ENCODE peak calls at places on chromosomes 13 and 19, in five cellular contexts. D, P, A, H and K are unnamed samples.

GRCh38 chr19:33403221-33403972 is 29.9 kb downstream of the CEBPG start:
- DNase-seq in D (no peak), P (no peak), A (no peak), H (peak), K (peak)

GRCh38 chr13:55440465-55441085 is 1700.1 kb upstream of the PRR20A start:
- DNase-seq in D (no peak), P (no peak), A (no peak), H (no peak), K (no peak)

GRCh38 chr13:54574791-54575190 is 1546.2 kb downstream of the OLFM4 start:
- DNase-seq in D (no peak), P (no peak), A (no peak), H (no peak), K (no peak)

GRCh38 chr13:45416521-45417125 is 1.6 kb downstream of the SLC25A30 start:
- DNase-seq in D (no peak), P (no peak), A (no peak), H (no peak), K (no peak)

GRCh38 chr19:47390533-47391488 is 28.5 kb downstream of the MEIS3 start:
- DNase-seq in D (no peak), P (no peak), A (no peak), H (no peak), K (no peak)

GRCh38 chr19:38373907-38374331 is 452 bp upstream of the PSMD8 start:
- DNase-seq in D (no peak), P (no peak), A (no peak), H (no peak), K (no peak)

GRCh38 chr13:106348032-106348431 is 187.4 kb downstream of the EFNB2 start:
- DNase-seq in D (no peak), P (peak), A (no peak), H (no peak), K (peak)

GRCh38 chr13:46743191-46743590 is 53.8 kb downstream of the ESD start:
- DNase-seq in D (no peak), P (no peak), A (no peak), H (no peak), K (peak)

GRCh38 chr13:102039264-102039663 is 362.6 kb downstream of the FGF14 start:
- DNase-seq in D (no peak), P (no peak), A (no peak), H (no peak), K (no peak)

GRCh38 chr13:75938811-75939525 is 302.8 kb downstream of the LMO7 start:
- DNase-seq in D (no peak), P (peak), A (no peak), H (no peak), K (peak)

GRCh38 chr13:110319774-110320509 is 12.9 kb downstream of the COL4A2 start:
- DNase-seq in D (no peak), P (peak), A (no peak), H (peak), K (peak)

GRCh38 chr13:59680429-59681024 is 483.2 kb downstream of the DIAPH3 start:
- DNase-seq in D (no peak), P (peak), A (no peak), H (no peak), K (peak)

GRCh38 chr19:6664916-6665315 is 5.0 kb downstream of the TNFSF14 start:
- DNase-seq in D (no peak), P (no peak), A (no peak), H (no peak), K (no peak)

GRCh38 chr19:6668696-6669095 is 1.3 kb downstream of the TNFSF14 start:
- DNase-seq in D (no peak), P (no peak), A (no peak), H (no peak), K (no peak)

GRCh38 chr19:6662692-6663091 is 7.3 kb downstream of the TNFSF14 start:
- DNase-seq in D (no peak), P (no peak), A (no peak), H (peak), K (no peak)

GRCh38 chr19:6663236-6664187 is 6.4 kb downstream of the TNFSF14 start:
- DNase-seq in D (no peak), P (no peak), A (no peak), H (no peak), K (no peak)

DNA sequence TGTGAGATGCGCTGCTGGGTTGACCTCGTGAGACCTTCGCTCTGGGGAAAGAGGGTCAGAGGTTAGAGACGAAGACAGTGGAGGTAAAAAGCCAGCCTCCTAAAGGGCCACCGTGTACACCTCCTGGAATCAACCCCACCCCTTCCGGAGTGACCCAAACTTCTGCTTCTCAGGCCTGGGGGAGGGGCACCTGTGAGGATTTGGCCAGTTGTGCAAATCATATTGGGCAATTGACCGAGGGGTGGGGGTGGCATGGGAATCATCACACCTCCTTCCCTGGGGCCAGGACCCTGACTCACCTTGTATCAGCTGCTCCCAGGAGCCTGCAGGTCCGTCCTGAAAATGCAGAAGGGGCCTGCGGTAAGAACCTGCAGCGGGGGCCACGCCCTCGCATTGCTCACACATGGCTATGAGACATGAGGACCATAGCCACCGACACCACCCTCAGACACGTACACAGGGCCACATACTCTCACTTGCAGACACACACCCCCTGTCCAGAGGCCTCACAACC is 2.8 kb downstream of the TNFSF14 start:
- DNase-seq in D (no peak), P (no peak), A (no peak), H (no peak), K (no peak)
- H3K4me3 ChIP-seq in D (no peak), P (no peak), A (no peak), H (no peak), K (no peak)

GRCh38 chr19:17616961-17617806 is 61.7 kb downstream of the COLGALT1 start:
- DNase-seq in D (no peak), P (no peak), A (no peak), H (no peak), K (no peak)
- H3K4me3 ChIP-seq in D (no peak), P (no peak), A (no peak), H (no peak), K (peak)

DNA sequence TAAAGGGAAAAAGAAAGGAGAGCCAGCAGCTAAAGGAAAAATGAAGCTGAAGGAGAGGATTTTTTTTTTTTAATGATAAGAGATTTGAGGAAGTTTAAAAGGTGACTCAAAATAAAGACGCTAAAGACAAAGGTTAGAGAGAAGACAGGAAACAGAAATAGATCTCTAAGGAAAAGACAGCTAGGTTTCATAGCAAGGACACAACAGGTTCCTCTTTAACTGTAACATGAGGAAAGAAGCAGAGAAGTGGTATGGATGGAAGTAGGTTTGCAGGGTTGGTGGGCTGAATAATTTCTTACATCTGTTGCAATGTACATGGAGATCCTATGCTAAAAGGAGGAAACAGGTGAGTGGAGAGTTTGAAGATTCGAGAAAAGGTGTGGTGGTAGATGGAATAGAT is 107.5 kb downstream of the MYCBP2 start:
- DNase-seq in D (no peak), P (no peak), A (no peak), H (no peak), K (no peak)
- H3K4me3 ChIP-seq in D (no peak), P (no peak), A (no peak), H (no peak), K (no peak)

DNA sequence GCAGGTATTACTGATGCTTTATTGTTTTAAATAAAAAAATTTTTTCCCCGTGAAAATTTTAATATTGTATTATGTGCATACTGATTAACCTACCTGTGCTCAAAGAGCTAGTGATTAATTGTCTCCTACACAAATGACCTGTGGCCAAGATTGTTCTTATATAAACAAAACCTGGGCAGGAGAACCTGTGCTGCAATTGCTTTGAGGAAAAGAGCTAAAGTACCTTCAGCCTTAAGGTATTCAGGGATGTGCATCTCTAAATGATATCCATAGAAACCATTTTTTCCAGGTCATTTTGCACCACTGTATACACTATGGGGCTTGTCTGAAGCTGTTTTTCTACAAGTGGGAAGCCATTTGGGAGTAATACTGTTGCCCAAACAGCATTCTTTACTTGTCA is 1.2 kb downstream of the FRY start:
- DNase-seq in D (no peak), P (no peak), A (no peak), H (no peak), K (no peak)
- H3K4me3 ChIP-seq in D (no peak), P (no peak), A (peak), H (peak), K (no peak)

GRCh38 chr13:21837288-21837687 is 166.4 kb downstream of the FGF9 start:
- DNase-seq in D (no peak), P (no peak), A (no peak), H (no peak), K (no peak)

GRCh38 chr13:21833921-21834320 is 163.0 kb downstream of the FGF9 start:
- DNase-seq in D (no peak), P (no peak), A (no peak), H (no peak), K (no peak)

GRCh38 chr13:21834511-21834910 is 163.6 kb downstream of the FGF9 start:
- DNase-seq in D (no peak), P (no peak), A (no peak), H (no peak), K (no peak)

DNA sequence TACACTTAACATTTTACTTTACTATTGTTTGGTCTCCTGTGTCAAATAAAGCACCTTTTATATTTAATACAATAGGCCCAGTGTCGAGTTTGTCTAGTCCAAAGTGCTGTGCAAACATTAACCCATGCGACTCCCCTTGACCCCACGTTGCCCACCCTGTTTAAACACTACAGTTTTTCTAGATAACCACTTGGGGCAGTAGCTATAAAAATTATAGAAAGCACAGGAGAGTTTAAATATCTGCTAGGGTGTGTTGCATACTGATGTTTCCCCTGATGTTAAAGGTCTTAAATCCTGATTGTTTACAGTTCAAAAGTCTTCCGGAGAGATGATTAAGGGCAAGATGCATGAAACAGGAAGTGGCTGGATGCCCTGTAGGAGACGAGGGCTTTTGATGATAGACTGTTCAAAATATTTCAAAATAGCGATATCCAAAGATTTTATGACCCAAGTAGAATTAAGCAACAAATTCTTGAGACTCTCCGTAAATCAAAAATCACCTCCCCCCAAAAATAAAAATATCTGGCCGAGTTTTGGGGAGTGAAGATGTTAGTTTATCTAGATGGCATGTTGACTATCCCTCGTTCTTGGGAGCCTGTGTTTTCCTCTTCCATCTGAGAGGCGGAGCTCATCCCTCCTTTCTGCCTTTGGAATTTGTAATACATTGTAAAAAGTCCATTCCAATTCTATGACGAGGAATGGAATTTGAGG is 167.1 kb downstream of the FGF9 start:
- DNase-seq in D (no peak), P (no peak), A (no peak), H (no peak), K (no peak)
- H3K4me3 ChIP-seq in D (no peak), P (no peak), A (no peak), H (no peak), K (no peak)